ENCODE peak calls at places on chromosome 10, in eight cellular contexts. V is foreskin fibroblast, U is astrocyte of the cerebellum, K is mucosa of descending colon, P is AG04449, B is ascending aorta, O is right lobe of liver, E is A549. R is an unnamed sample.
A peak's percentile ranks its signal among the peaks of the same experiment; 100 is the strongest.

GRCh38 chr10:82160291-82160690 is 285.3 kb downstream of the NRG3 start:
- DNase-seq in K (no peak), E (no peak), P (no peak), U (no peak), V (peak; percentile 15), O (no peak), B (no peak), R (no peak)

GRCh38 chr10:116602648-116603400 is 12.1 kb downstream of the PNLIPRP1 start:
- DNase-seq in E (no peak), U (no peak), B (no peak), P (no peak), V (no peak), K (no peak), O (no peak), R (no peak)

GRCh38 chr10:118571123-118571522 is 24.3 kb downstream of the PRLHR start:
- DNase-seq in E (no peak), U (peak; percentile 27), V (peak; percentile 83), K (no peak), P (no peak), B (no peak), O (no peak), R (no peak)

GRCh38 chr10:61108880-61109279 is 164.9 kb upstream of the RHOBTB1 start:
- DNase-seq in E (no peak), K (no peak), B (no peak), O (no peak), U (no peak), V (no peak), P (no peak), R (no peak)

GRCh38 chr10:98344589-98345038 is 70.4 kb downstream of the PYROXD2 start:
- DNase-seq in P (no peak), U (peak; percentile 65), B (peak; percentile 33), V (peak; percentile 93), K (peak; percentile 64), E (no peak), O (peak; percentile 63), R (no peak)

GRCh38 chr10:129877773-129878371 is 86.2 kb downstream of the EBF3 start:
- DNase-seq in V (peak; percentile 11), B (no peak), K (peak; percentile 48), U (no peak), P (no peak), O (no peak), E (peak; percentile 22), R (no peak)

GRCh38 chr10:97319671-97320479 is 804 bp downstream of the FRAT1 start:
- DNase-seq in P (no peak), O (peak; percentile 87), V (peak; percentile 63), B (no peak), E (peak; percentile 60), K (peak; percentile 70), U (no peak), R (peak; percentile 52)

GRCh38 chr10:72746606-72747357 is 54.8 kb downstream of the MCU start:
- DNase-seq in E (no peak), V (no peak), U (no peak), K (no peak), P (no peak), B (no peak), O (no peak), R (no peak)

GRCh38 chr10:69057261-69057950 is 30.5 kb upstream of the SRGN start:
- DNase-seq in B (no peak), P (no peak), O (peak; percentile 74), K (peak; percentile 34), V (no peak), E (no peak), U (no peak), R (no peak)

GRCh38 chr10:69055241-69055640 is 32.7 kb upstream of the SRGN start:
- DNase-seq in U (no peak), P (no peak), V (no peak), E (no peak), K (no peak), O (no peak), B (no peak), R (no peak)

GRCh38 chr10:69057951-69058297 is 30.0 kb upstream of the SRGN start:
- DNase-seq in O (no peak), E (no peak), V (peak; percentile 24), P (no peak), B (no peak), U (no peak), K (no peak), R (no peak)

GRCh38 chr10:69056536-69057260 is 31.2 kb upstream of the SRGN start:
- DNase-seq in B (no peak), O (no peak), U (no peak), P (no peak), E (no peak), V (no peak), K (no peak), R (no peak)

GRCh38 chr10:69056129-69056528 is 31.8 kb upstream of the SRGN start:
- DNase-seq in E (no peak), B (no peak), K (no peak), O (peak; percentile 70), U (no peak), V (no peak), P (no peak), R (no peak)
- TF ChIP-seq CTCF in E (no peak), B (no peak), K (no peak), O (no peak), U (no peak), V (no peak), P (no peak), R (no peak)

GRCh38 chr10:111319866-111320265 is 243.0 kb downstream of the ADRA2A start:
- DNase-seq in O (no peak), E (no peak), P (no peak), K (no peak), U (no peak), V (no peak), B (no peak), R (no peak)

DNA sequence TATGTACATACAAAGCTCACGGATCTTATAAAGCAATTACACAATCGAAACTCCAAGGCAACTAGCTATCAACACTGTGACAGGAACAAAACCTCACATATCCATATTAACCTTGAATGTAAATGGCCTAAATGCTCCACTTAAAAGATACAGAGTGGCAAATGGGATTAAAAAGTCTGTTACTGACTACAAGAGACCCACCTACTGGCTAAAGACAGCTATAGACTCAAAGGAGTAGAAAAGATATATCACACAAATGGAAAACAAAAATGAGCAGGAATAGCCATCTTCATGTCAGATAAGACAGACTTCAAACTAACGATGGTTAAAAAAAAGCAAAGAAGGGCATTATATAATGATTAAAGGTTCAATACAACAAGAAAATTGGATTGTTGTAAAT is 246.7 kb downstream of the ADRA2A start:
- DNase-seq in V (no peak), K (no peak), P (no peak), U (no peak), O (no peak), B (no peak), E (peak; percentile 3), R (no peak)
- TF ChIP-seq CTCF in V (peak; percentile 6), K (no peak), P (no peak), U (no peak), O (no peak), B (no peak), E (no peak), R (peak; percentile 38)

GRCh38 chr10:58963101-58963534 is 213.3 kb upstream of the PHYHIPL start:
- DNase-seq in U (no peak), K (no peak), P (no peak), E (peak; percentile 21), V (no peak), O (no peak), B (no peak), R (no peak)
- TF ChIP-seq CTCF in U (no peak), K (no peak), P (no peak), E (peak; percentile 17), V (peak; percentile 9), O (no peak), B (no peak), R (peak; percentile 49)

GRCh38 chr10:75402486-75403143 is 1.1 kb upstream of the ZNF503 start:
- DNase-seq in O (peak; percentile 65), U (no peak), E (peak; percentile 80), K (peak; percentile 49), B (no peak), V (no peak), P (no peak), R (peak; percentile 57)

GRCh38 chr10:75400769-75401568 is 595 bp downstream of the ZNF503 start:
- DNase-seq in K (peak; percentile 66), V (peak; percentile 83), E (peak; percentile 64), B (no peak), P (no peak), U (no peak), O (peak; percentile 78), R (peak; percentile 54)

GRCh38 chr10:75403144-75404022 is 1.8 kb upstream of the ZNF503 start:
- DNase-seq in V (peak; percentile 55), B (no peak), P (no peak), O (peak; percentile 66), E (peak; percentile 42), K (peak; percentile 49), U (no peak), R (peak; percentile 66)

GRCh38 chr10:75400163-75400768 is 1.3 kb downstream of the ZNF503 start:
- DNase-seq in O (no peak), V (peak; percentile 60), B (no peak), K (peak; percentile 44), U (no peak), P (no peak), E (no peak), R (peak; percentile 27)

DNA sequence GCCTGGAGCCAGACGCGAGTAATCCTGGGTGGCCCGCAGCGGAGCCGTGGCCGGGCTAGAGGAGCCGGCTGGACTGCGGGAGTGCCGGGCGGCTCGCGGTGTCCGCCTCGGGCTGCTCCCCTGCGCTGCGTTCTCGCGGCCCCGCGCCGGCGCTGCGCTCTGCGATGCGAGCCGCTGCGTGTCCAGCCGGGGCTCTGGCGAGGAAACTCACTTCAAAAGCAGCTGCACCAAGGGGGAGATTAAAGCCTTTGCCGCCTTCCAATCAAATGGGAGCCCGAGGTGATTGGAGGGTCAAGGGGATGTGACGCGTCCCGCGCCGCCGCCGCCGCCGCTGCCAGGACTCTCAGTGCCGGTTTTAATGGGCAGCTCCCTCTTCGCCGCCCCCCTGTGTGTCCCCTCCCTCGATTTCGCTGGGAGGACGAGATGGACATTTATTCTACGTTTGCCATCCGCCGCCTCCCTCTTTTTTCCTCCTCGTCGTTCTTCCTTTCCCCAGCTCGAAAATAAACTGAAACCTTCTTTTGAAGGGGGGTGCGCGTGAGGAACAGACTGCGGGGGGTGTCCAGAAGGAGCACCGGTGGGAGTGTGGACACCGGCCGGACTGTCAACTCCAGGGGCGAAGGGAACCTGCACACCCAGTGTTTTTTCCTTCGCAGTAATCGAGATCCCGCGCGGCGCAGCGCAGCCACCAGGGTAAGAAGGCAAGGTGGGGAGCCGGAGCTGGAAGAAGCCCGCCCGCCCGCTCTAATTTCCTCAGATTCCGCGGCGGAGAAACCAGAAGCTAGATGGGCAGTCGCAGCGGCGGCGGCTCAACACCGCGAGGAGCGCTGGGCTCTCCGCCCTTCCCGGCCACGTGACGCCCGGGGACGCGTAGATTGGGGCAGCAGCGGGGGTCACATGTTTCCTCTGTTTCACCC is at the start of gene ZNF503:
- DNase-seq in P (peak; percentile 76), O (peak; percentile 98), V (peak; percentile 99), K (peak; percentile 94), E (peak; percentile 97), B (peak; percentile 94), U (peak; percentile 96), R (peak; percentile 90)
- TF ChIP-seq CTCF in P (peak; percentile 18), O (no peak), V (no peak), K (no peak), E (no peak), B (no peak), U (no peak), R (peak; percentile 18)

R was measured in progenitor cell of endocrine pancreas.